ENCODE peak calls at places on chromosomes 2 and 18, in four cellular contexts. A is A549, L is WTC11, B is HepG2. U is an unnamed sample.

GRCh38 chr2:101962243-101962809 is 29.4 kb upstream of the IL1R2 start:
- DNase-seq in A (no peak), L (no peak), B (no peak), U (no peak)

GRCh38 chr2:71530987-71531332 is 77.6 kb downstream of the DYSF start:
- DNase-seq in A (no peak), L (no peak), B (no peak), U (no peak)

GRCh38 chr18:11066038-11066437 is 83.3 kb downstream of the PIEZO2 start:
- DNase-seq in A (no peak), L (no peak), B (no peak), U (no peak)

GRCh38 chr2:71504611-71505010 is 51.2 kb downstream of the DYSF start:
- DNase-seq in A (no peak), L (no peak), B (no peak), U (no peak)

GRCh38 chr2:71000780-71001591 is 6.3 kb upstream of the TEX261 start:
- DNase-seq in A (peak), L (peak), B (peak), U (peak)

GRCh38 chr2:214808481-214808931 is 977 bp downstream of the BARD1 start:
- DNase-seq in A (no peak), L (no peak), B (no peak), U (no peak)

GRCh38 chr2:169294001-169294675 is 68.2 kb downstream of the LRP2 start:
- DNase-seq in A (no peak), L (no peak), B (peak), U (no peak)

GRCh38 chr18:7598167-7599062 is 31.3 kb downstream of the PTPRM start:
- DNase-seq in A (no peak), L (no peak), B (no peak), U (no peak)

GRCh38 chr2:99940963-99941362 is 201.4 kb downstream of the AFF3 start:
- DNase-seq in A (no peak), L (no peak), B (no peak), U (no peak)

GRCh38 chr2:66455490-66455889 is 20.6 kb downstream of the MEIS1 start:
- DNase-seq in A (no peak), L (no peak), B (no peak), U (no peak)

GRCh38 chr2:96391153-96391827 is 55.7 kb downstream of the NCAPH start:
- DNase-seq in A (no peak), L (no peak), B (no peak), U (no peak)

GRCh38 chr2:75326645-75327044 is 127.3 kb upstream of the TACR1 start:
- DNase-seq in A (no peak), L (no peak), B (no peak), U (no peak)

GRCh38 chr2:3051266-3051665 is 326.4 kb downstream of the EIPR1 start:
- DNase-seq in A (no peak), L (no peak), B (no peak), U (no peak)

GRCh38 chr2:88464166-88464565 is 11.7 kb upstream of the FOXI3 start:
- DNase-seq in A (no peak), L (no peak), B (no peak), U (no peak)

GRCh38 chr2:70258532-70258875 is 567 bp downstream of the PCYOX1 start:
- DNase-seq in A (no peak), L (peak), B (peak), U (peak)

GRCh38 chr2:180799141-180799540 is 181.3 kb upstream of the UBE2E3 start:
- DNase-seq in A (no peak), L (no peak), B (no peak), U (no peak)

GRCh38 chr2:159060518-159060917 is 92.1 kb downstream of the TANC1 start:
- DNase-seq in A (no peak), L (no peak), B (no peak), U (no peak)

GRCh38 chr18:44458777-44459176 is 221.9 kb upstream of the SETBP1 start:
- DNase-seq in A (no peak), L (no peak), B (no peak), U (no peak)

GRCh38 chr2:226114436-226114835 is 685.2 kb downstream of the IRS1 start:
- DNase-seq in A (peak), L (no peak), B (peak), U (no peak)

GRCh38 chr2:65142515-65142914 is 12.6 kb upstream of the RAB1A start:
- DNase-seq in A (no peak), L (no peak), B (no peak), U (no peak)

GRCh38 chr2:54872783-54873182 is 149.3 kb downstream of the EML6 start:
- DNase-seq in A (no peak), L (no peak), B (no peak), U (no peak)
- TF ChIP-seq NR3C1 in A (no peak), L (no peak), B (no peak), U (no peak)

GRCh38 chr18:79698668-79699335 is 19.2 kb downstream of the CTDP1 start:
- DNase-seq in A (no peak), L (no peak), B (no peak), U (no peak)
- TF ChIP-seq NR3C1 in A (no peak), L (no peak), B (no peak), U (no peak)

GRCh38 chr18:75293591-75293990 is 83.0 kb downstream of the TSHZ1 start:
- DNase-seq in A (no peak), L (no peak), B (no peak), U (no peak)
- TF ChIP-seq NR3C1 in A (no peak), L (no peak), B (no peak), U (no peak)

DNA sequence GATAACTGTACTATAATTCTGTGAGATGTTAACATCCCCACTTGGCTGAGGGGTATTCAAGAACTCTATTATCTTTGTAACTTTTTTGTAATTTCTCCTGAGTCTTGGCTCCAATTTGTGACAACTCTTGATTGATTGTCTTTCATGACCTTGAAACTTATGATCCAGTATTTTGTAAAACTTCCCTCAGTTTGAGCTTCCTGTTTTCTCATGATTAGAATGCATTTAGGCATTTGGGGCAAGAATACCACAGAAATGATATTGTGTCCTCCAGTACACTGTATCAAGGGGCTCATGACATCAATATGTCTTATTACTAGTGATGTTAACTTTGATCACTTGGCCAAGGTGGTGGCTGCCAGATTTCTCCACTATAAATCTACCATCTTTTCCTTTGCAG is 37.4 kb downstream of the PNO1 start:
- DNase-seq in A (no peak), L (no peak), B (no peak), U (no peak)
- TF ChIP-seq NR3C1 in A (no peak), L (no peak), B (no peak), U (no peak)

GRCh38 chr2:118723394-118723793 is 124.1 kb downstream of the EN1 start:
- DNase-seq in A (no peak), L (no peak), B (no peak), U (no peak)
- TF ChIP-seq NR3C1 in A (no peak), L (no peak), B (no peak), U (no peak)

GRCh38 chr2:73856214-73856613 is 27.5 kb downstream of the STAMBP start:
- DNase-seq in A (no peak), L (no peak), B (no peak), U (no peak)
- TF ChIP-seq NR3C1 in A (no peak), L (no peak), B (no peak), U (no peak)

DNA sequence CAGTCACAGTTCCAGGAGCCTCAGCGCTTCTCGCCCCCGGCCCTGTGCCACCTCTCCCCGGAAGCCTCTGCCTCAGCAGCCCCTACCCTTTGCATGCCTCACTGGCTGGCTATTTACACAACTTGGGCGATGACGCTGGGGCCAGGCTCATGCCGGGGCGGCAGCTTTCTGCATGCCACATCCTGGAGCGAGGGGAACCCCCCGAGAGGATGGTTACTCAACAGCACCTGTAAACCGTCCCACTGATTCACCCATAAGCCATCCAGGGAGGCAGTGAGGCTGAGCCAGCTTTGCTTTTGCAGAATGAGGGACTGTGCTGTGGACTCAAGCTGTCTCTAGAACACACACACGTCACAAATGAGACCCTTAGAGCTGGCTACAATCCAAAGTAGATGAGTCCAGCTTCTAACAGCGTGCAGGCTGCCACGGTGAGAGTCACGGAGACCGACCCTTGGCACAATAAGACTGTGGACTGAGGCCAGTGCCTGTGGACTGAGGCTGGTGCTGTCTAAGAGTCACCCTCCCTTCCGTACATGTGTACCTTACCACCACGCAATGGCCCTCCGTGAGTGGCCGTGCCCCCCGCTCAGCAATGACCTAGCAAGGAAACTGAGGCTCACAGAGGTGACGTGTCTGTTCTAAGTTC is 45.6 kb upstream of the ODC1 start:
- DNase-seq in A (peak), L (no peak), B (peak), U (no peak)
- TF ChIP-seq NR3C1 in A (no peak), L (no peak), B (no peak), U (no peak)